ENCODE peak calls at places on chromosome 18, in five cellular contexts. K is lung, H is iPS DF 6.9, V is hepatocyte, E is A673. S is an unnamed sample.

GRCh38 chr18:44507729-44508325 is 172.9 kb upstream of the SETBP1 start:
- DNase-seq in K (peak), E (no peak), V (no peak), H (no peak), S (peak)

GRCh38 chr18:36142751-36143150 is 13.1 kb downstream of the ELP2 start:
- DNase-seq in K (no peak), H (no peak), E (no peak), V (no peak), S (no peak)

GRCh38 chr18:70380915-70381896 is 92.4 kb downstream of the SOCS6 start:
- DNase-seq in E (peak), K (no peak), H (no peak), V (peak), S (no peak)

GRCh38 chr18:25651553-25651952 is 299.6 kb upstream of the ZNF521 start:
- DNase-seq in V (no peak), K (no peak), E (no peak), H (no peak), S (no peak)

GRCh38 chr18:35827275-35827929 is 145.1 kb upstream of the RMP24 start:
- DNase-seq in V (no peak), E (peak), K (no peak), H (peak), S (no peak)

GRCh38 chr18:211582-211981 is 53.2 kb downstream of the USP14 start:
- DNase-seq in E (no peak), V (no peak), K (no peak), H (no peak), S (no peak)

GRCh38 chr18:35005963-35006577 is 35.1 kb upstream of the MAPRE2 start:
- DNase-seq in K (no peak), H (peak), V (peak), E (peak), S (no peak)

GRCh38 chr18:31555971-31556747 is 35.5 kb upstream of the TTR start:
- DNase-seq in E (peak), V (peak), K (no peak), H (peak), S (peak)

GRCh38 chr18:45764000-45764686 is 40.2 kb downstream of the SLC14A1 start:
- DNase-seq in V (no peak), H (no peak), K (no peak), E (peak), S (no peak)

GRCh38 chr18:48300463-48300961 is 108.7 kb downstream of the ZBTB7C start:
- DNase-seq in H (no peak), E (peak), K (peak), V (peak), S (no peak)

GRCh38 chr18:32549248-32549842 is 78.7 kb upstream of the GAREM1 start:
- DNase-seq in H (peak), K (peak), E (peak), V (peak), S (peak)

GRCh38 chr18:76973512-76974302 is 151.3 kb downstream of the ZNF236 start:
- DNase-seq in V (no peak), E (no peak), K (no peak), H (no peak), S (no peak)

GRCh38 chr18:48933578-48934399 is 17.0 kb downstream of the SMAD7 start:
- DNase-seq in E (no peak), K (no peak), V (no peak), H (no peak), S (peak)

GRCh38 chr18:11654736-11655604 is 34.1 kb upstream of the GNAL start:
- DNase-seq in K (peak), V (peak), H (peak), E (peak), S (peak)

GRCh38 chr18:25351280-25351772 is 640 bp downstream of the ZNF521 start:
- DNase-seq in H (no peak), E (no peak), V (no peak), K (no peak), S (peak)

GRCh38 chr18:38427736-38428135 is 862.1 kb upstream of the CELF4 start:
- DNase-seq in E (peak), H (no peak), K (no peak), V (no peak), S (no peak)

GRCh38 chr18:6591491-6591890 is 138.0 kb upstream of the ARHGAP28 start:
- DNase-seq in H (no peak), V (no peak), E (no peak), K (no peak), S (no peak)

GRCh38 chr18:711693-712400 is 583 bp downstream of the ENOSF1 start:
- DNase-seq in V (peak), K (peak), H (no peak), E (peak), S (peak)

GRCh38 chr18:45156941-45157340 is 458.3 kb upstream of the SLC14A2 start:
- DNase-seq in H (no peak), E (no peak), V (no peak), K (no peak), S (no peak)

GRCh38 chr18:68848242-68848641 is 50.4 kb downstream of the CCDC102B start:
- DNase-seq in V (no peak), H (no peak), K (no peak), E (peak), S (no peak)

GRCh38 chr18:29501952-29502351 is 1325.0 kb upstream of the CDH2 start:
- DNase-seq in K (no peak), H (no peak), E (peak), V (no peak), S (no peak)

GRCh38 chr18:72652990-72653593 is 109.0 kb upstream of the CBLN2 start:
- DNase-seq in H (peak), E (peak), K (no peak), V (peak), S (peak)

GRCh38 chr18:70415823-70416488 is 127.1 kb downstream of the SOCS6 start:
- DNase-seq in V (no peak), H (no peak), E (no peak), K (no peak), S (no peak)

GRCh38 chr18:32349728-32350395 is 120.8 kb downstream of the GAREM1 start:
- DNase-seq in H (no peak), V (peak), E (peak), K (peak), S (peak)

GRCh38 chr18:48124857-48125626 is 194.6 kb upstream of the SMAD2 start:
- DNase-seq in H (no peak), K (no peak), E (no peak), V (no peak), S (no peak)

GRCh38 chr18:26764584-26764983 is 100.9 kb downstream of the AQP4 start:
- DNase-seq in K (no peak), V (no peak), H (no peak), E (no peak), S (no peak)

GRCh38 chr18:75421656-75422055 is 5.8 kb downstream of the SMIM21 start:
- DNase-seq in V (no peak), H (no peak), K (no peak), E (no peak), S (no peak)

GRCh38 chr18:23835076-23835475 is 145.8 kb downstream of the LAMA3 start:
- DNase-seq in K (no peak), H (no peak), V (no peak), E (no peak), S (no peak)

GRCh38 chr18:8948471-8949149 is 153.9 kb upstream of the NDUFV2 start:
- DNase-seq in E (peak), H (no peak), V (peak), K (no peak), S (no peak)

GRCh38 chr18:76562286-76562840 is 67.3 kb upstream of the ZNF516 start:
- DNase-seq in H (no peak), K (no peak), E (no peak), V (no peak), S (no peak)

GRCh38 chr18:35284846-35285245 is 5.2 kb downstream of the ZSCAN30 start:
- DNase-seq in H (no peak), K (no peak), E (no peak), V (no peak), S (no peak)

GRCh38 chr18:3538456-3538855 is 88.5 kb downstream of the TGIF1 start:
- DNase-seq in H (no peak), K (no peak), V (no peak), E (no peak), S (no peak)

GRCh38 chr18:24497052-24497754 is 36.8 kb downstream of the HRH4 start:
- DNase-seq in K (no peak), H (no peak), V (no peak), E (no peak), S (no peak)

GRCh38 chr18:68241881-68242280 is 473.0 kb downstream of the TMX3 start:
- DNase-seq in K (no peak), V (no peak), H (no peak), E (no peak), S (no peak)

GRCh38 chr18:32974421-32975165 is 201.8 kb upstream of the KLHL14 start:
- DNase-seq in H (no peak), E (no peak), K (no peak), V (no peak), S (peak)

GRCh38 chr18:46073474-46074331 is 1.6 kb upstream of the PSTPIP2 start:
- DNase-seq in E (peak), H (peak), V (peak), K (no peak), S (peak)

GRCh38 chr18:69580107-69580506 is 179.4 kb downstream of the DOK6 start:
- DNase-seq in V (no peak), K (no peak), H (no peak), E (peak), S (no peak)

DNA sequence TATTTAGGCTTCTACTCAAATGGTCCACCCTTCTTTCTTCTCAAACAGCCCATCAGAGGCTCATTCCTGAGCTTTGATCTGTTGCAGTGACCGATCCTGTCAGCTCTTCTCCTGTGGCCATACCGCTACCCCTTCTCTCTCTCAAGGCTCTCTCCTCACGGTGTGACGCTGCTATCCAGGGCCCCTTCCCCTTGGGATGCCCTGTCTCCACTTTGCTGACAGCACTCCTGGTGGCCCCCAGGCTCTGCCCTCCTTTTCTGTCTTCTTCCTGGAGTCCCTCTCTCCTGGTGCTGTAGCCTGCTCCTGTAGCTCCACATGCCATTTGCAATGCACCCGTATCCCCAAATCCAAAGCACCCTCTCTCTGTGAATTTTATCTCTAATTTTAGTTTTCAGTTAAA is 45.4 kb upstream of the CTAGE1 start:
- DNase-seq in H (no peak), E (no peak), V (no peak), K (no peak), S (no peak)
- H3K27ac ChIP-seq in H (no peak), E (no peak), V (no peak), K (no peak), S (no peak)

GRCh38 chr18:50961974-50962373 is 5.9 kb upstream of the ELAC1 start:
- DNase-seq in K (no peak), E (peak), V (no peak), H (no peak), S (no peak)
- H3K27ac ChIP-seq in K (no peak), E (no peak), V (no peak), H (no peak), S (no peak)

GRCh38 chr18:2494921-2495320 is 76.4 kb downstream of the METTL4 start:
- DNase-seq in E (no peak), K (no peak), H (no peak), V (no peak), S (no peak)
- H3K27ac ChIP-seq in E (no peak), K (no peak), H (no peak), V (no peak), S (no peak)

DNA sequence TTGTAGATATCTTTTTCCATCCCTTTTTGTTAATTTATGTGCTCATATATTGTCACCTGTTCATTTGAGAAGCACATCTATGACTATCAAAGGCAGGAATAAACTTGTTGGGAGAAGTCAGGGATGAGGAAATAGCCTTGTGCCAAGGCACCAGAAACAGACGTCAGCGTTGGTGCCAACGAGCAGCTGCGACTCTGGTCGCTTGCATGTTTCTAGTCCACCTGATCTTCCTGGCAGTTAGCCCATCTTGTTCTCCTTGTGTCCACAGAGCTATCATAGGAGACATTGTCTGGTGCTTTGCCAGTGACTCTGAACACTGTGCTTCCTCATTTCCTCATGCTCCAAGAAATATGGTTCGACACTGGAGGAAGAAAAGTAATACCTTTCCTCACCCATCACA is 374.4 kb downstream of the PTPRM start:
- DNase-seq in K (peak), E (no peak), H (no peak), V (no peak), S (peak)
- H3K27ac ChIP-seq in K (no peak), E (no peak), H (no peak), V (no peak), S (peak)

GRCh38 chr18:67133669-67134068 is 382.9 kb downstream of the DSEL start:
- DNase-seq in V (no peak), K (no peak), E (no peak), H (no peak), S (no peak)
- H3K27ac ChIP-seq in V (no peak), K (no peak), E (no peak), H (no peak), S (no peak)

DNA sequence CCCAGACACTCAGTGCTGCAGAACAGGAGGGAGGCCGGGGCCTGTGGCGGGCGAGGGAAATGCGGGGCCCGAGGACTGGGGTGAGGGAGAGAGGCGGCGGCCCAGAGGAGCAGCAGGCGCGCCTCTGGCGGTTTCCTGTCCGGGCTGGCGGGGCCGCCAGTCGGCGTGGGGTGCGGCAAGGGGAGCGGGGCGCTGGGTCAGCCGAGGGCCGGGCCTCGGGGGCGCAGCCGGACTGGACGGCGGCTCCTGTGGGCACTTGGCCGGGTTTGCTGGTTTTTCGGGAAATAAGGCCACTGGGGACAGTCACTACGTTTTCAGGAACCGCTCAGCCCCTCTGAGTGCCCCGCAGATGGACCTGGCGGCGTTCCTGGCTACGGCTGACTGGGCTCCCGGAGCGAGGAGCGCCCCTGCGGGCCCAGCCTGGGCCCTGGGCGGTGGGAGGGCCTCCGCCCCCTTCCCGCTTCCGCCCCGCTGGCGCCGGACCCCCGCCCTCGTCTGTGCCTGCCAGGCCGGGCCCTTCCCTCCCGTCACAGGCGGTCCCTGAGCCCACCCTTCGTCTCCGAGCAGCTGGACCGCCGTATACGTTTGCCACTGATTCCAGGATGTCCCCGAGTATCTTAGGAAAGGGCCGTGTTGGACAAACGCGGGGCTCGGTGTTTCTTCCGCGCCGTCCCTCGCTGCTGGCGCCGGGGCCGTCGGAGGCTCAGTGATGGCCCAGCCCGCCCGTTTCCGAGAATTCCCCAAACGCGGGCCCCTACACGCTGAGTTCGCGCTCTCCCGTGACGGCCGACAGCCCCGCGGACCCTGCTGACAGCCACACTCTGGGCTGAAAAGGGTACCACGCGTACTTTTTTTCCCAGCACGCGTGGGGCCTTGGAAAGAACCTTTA is 84.6 kb downstream of the FAM210A start:
- DNase-seq in K (no peak), V (peak), E (no peak), H (no peak), S (peak)
- H3K27ac ChIP-seq in K (no peak), V (peak), E (no peak), H (no peak), S (peak)

GRCh38 chr18:56785006-56785405 is 133.8 kb downstream of the WDR7 start:
- DNase-seq in H (no peak), E (no peak), V (no peak), K (no peak), S (no peak)

GRCh38 chr18:56789889-56790180 is 138.7 kb downstream of the WDR7 start:
- DNase-seq in H (no peak), E (no peak), V (no peak), K (no peak), S (no peak)

GRCh38 chr18:56787392-56787791 is 136.2 kb downstream of the WDR7 start:
- DNase-seq in V (no peak), E (no peak), H (no peak), K (no peak), S (no peak)

DNA sequence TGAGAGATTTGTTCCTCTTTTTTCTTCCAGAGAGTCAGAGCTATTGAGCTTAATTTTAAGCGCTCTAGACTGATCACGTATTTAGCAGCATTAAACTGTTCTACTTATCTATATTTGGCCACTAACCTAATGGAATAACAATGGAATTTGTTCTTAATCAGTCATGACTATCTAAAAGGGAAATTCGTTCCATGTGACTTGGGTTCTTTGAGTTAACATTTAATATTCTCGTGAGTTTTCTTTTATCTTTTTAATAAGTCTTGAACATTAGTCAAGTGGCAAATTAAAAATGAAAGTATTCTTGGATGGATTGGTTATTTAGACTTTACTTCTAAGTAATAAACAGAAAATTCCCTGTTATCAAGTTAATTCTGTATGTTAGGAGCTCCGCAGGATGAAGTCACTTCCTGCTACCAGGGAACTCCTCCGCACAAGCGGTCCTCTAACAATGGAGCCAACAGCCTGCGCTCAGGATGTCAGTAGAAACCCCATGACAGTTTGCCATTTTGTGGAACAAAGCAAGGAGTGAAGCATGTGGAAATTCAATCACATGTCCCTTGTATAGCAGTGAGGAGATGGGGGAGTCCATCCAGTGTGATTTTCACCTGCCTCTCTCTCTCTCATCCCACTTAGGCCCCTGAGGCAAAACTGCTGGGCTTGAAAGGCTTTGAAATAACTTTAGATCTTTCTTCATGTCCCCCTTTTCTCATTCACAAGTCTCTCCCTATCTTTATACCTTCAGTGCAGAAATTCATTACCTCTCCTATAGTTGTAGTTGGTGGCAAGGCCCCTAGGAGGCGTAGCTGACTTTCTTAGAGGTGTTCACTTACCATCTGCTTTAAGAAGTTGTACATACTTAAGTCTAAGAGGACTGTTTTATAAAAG is 138.1 kb downstream of the WDR7 start:
- DNase-seq in K (no peak), H (peak), E (peak), V (peak), S (no peak)
- H3K27ac ChIP-seq in K (peak), H (no peak), E (no peak), V (no peak), S (no peak)